ENCODE peak calls at places on chromosome 19, in nine cellular contexts. K is cardiac muscle cell, P is colonic mucosa, H is AG09319, I is omental fat pad, E is foreskin keratinocyte, Z is astrocyte of the spinal cord, S is nephron progenitor cell, G is kidney. B is an unnamed sample.

GRCh38 chr19:30207357-30207756 is 164.8 kb upstream of the ZNF536 start:
- DNase-seq in E (no peak), G (no peak), I (no peak), S (no peak), K (no peak), Z (no peak), H (no peak), P (no peak), B (no peak)

GRCh38 chr19:31330761-31331160 is 18.5 kb downstream of the TSHZ3 start:
- DNase-seq in S (no peak), Z (no peak), E (no peak), P (no peak), I (no peak), G (no peak), K (no peak), H (no peak), B (no peak)

GRCh38 chr19:2523630-2524311 is 47.8 kb downstream of the GADD45B start:
- DNase-seq in Z (peak), S (no peak), G (no peak), H (no peak), I (no peak), P (no peak), E (no peak), K (no peak), B (peak)

GRCh38 chr19:30178721-30179402 is 193.3 kb upstream of the ZNF536 start:
- DNase-seq in I (no peak), K (no peak), S (no peak), G (no peak), E (no peak), P (no peak), Z (no peak), H (no peak), B (no peak)

GRCh38 chr19:3692141-3693029 is 7.9 kb downstream of the PIP5K1C start:
- DNase-seq in P (no peak), I (no peak), K (no peak), Z (no peak), H (no peak), S (peak), G (no peak), E (no peak), B (no peak)

GRCh38 chr19:50719566-50719965 is at the start of gene SHANK1:
- DNase-seq in Z (no peak), H (no peak), G (no peak), S (peak), P (no peak), E (no peak), I (no peak), K (peak), B (no peak)

GRCh38 chr19:782195-783043 is 14.8 kb upstream of the PTBP1 start:
- DNase-seq in Z (peak), E (no peak), P (no peak), G (no peak), K (peak), H (no peak), S (peak), I (no peak), B (no peak)

GRCh38 chr19:40245506-40246128 is 19.1 kb upstream of the CCNP start:
- DNase-seq in Z (no peak), H (no peak), I (no peak), S (no peak), P (no peak), E (no peak), G (peak), K (no peak), B (no peak)

GRCh38 chr19:10587022-10587838 is at the start of gene AP1M2:
- DNase-seq in P (peak), I (no peak), S (no peak), K (no peak), Z (no peak), E (no peak), G (no peak), H (no peak), B (no peak)

GRCh38 chr19:44580366-44580895 is 32.9 kb upstream of the IGSF23 start:
- DNase-seq in E (no peak), S (no peak), I (no peak), H (no peak), Z (no peak), G (no peak), K (no peak), P (no peak), B (no peak)

GRCh38 chr19:12828494-12828893 is 5.9 kb downstream of the RTBDN start:
- DNase-seq in E (no peak), Z (no peak), P (peak), G (no peak), I (no peak), K (peak), S (peak), H (no peak), B (no peak)

B was measured in hippocampal formation.